ENCODE peak calls at places on chromosomes 16 and 17, in nine cellular contexts. One of them, this sample, is unnamed.

GRCh38 chr17:50882851-50883250 is 16.7 kb upstream of the TOB1 start:
- DNase-seq in CD8-positive, alpha-beta T cell: no peak
- DNase-seq in cardiac muscle cell: peak; percentile 38
- DNase-seq in A673: no peak
- DNase-seq in body of pancreas: no peak
- DNase-seq in A549: peak; percentile 65
- DNase-seq in astrocyte: peak; percentile 62
- DNase-seq in heart left ventricle: no peak
- DNase-seq in pancreas: no peak
- DNase-seq in this sample: peak; percentile 50

GRCh38 chr16:4968879-4969278 is 10.7 kb downstream of the SEC14L5 start:
- DNase-seq in CD8-positive, alpha-beta T cell: no peak
- DNase-seq in cardiac muscle cell: no peak
- DNase-seq in A673: no peak
- DNase-seq in body of pancreas: no peak
- DNase-seq in A549: no peak
- DNase-seq in astrocyte: no peak
- DNase-seq in heart left ventricle: no peak
- DNase-seq in pancreas: no peak
- DNase-seq in this sample: no peak

GRCh38 chr17:15233022-15233805 is 31.9 kb downstream of the PMP22 start:
- DNase-seq in CD8-positive, alpha-beta T cell: no peak
- DNase-seq in cardiac muscle cell: peak; percentile 42
- DNase-seq in A673: no peak
- DNase-seq in body of pancreas: no peak
- DNase-seq in A549: peak; percentile 57
- DNase-seq in astrocyte: peak; percentile 37
- DNase-seq in heart left ventricle: no peak
- DNase-seq in pancreas: no peak
- DNase-seq in this sample: peak; percentile 50

GRCh38 chr17:63275318-63275967 is 170.7 kb downstream of the CYB561 start:
- DNase-seq in CD8-positive, alpha-beta T cell: no peak
- DNase-seq in cardiac muscle cell: peak; percentile 96
- DNase-seq in A673: peak; percentile 73
- DNase-seq in body of pancreas: no peak
- DNase-seq in A549: peak; percentile 92
- DNase-seq in astrocyte: peak; percentile 99
- DNase-seq in heart left ventricle: no peak
- DNase-seq in pancreas: no peak
- DNase-seq in this sample: peak; percentile 99

GRCh38 chr17:77553459-77554066 is 404.9 kb upstream of the TNRC6C start:
- DNase-seq in CD8-positive, alpha-beta T cell: no peak
- DNase-seq in cardiac muscle cell: no peak
- DNase-seq in A673: no peak
- DNase-seq in body of pancreas: no peak
- DNase-seq in A549: no peak
- DNase-seq in astrocyte: no peak
- DNase-seq in heart left ventricle: no peak
- DNase-seq in pancreas: no peak
- DNase-seq in this sample: no peak

GRCh38 chr17:15891348-15891747 is 53.6 kb upstream of the ADORA2B start:
- DNase-seq in CD8-positive, alpha-beta T cell: no peak
- DNase-seq in cardiac muscle cell: no peak
- DNase-seq in A673: no peak
- DNase-seq in body of pancreas: no peak
- DNase-seq in A549: no peak
- DNase-seq in astrocyte: no peak
- DNase-seq in heart left ventricle: no peak
- DNase-seq in pancreas: no peak
- DNase-seq in this sample: no peak

GRCh38 chr17:33908363-33909064 is 346.6 kb upstream of the CCL2 start:
- DNase-seq in CD8-positive, alpha-beta T cell: no peak
- DNase-seq in cardiac muscle cell: no peak
- DNase-seq in A673: no peak
- DNase-seq in body of pancreas: no peak
- DNase-seq in A549: no peak
- DNase-seq in astrocyte: no peak
- DNase-seq in heart left ventricle: no peak
- DNase-seq in pancreas: no peak
- DNase-seq in this sample: no peak

GRCh38 chr16:10876799-10877341 is at the start of gene CIITA:
- DNase-seq in CD8-positive, alpha-beta T cell: peak; percentile 48
- DNase-seq in cardiac muscle cell: peak; percentile 62
- DNase-seq in A673: peak; percentile 33
- DNase-seq in body of pancreas: peak; percentile 71
- DNase-seq in A549: no peak
- DNase-seq in astrocyte: peak; percentile 82
- DNase-seq in heart left ventricle: peak; percentile 77
- DNase-seq in pancreas: peak; percentile 57
- DNase-seq in this sample: peak; percentile 90

GRCh38 chr17:9120471-9120870 is 99.2 kb downstream of the NTN1 start:
- DNase-seq in CD8-positive, alpha-beta T cell: no peak
- DNase-seq in cardiac muscle cell: no peak
- DNase-seq in A673: no peak
- DNase-seq in body of pancreas: no peak
- DNase-seq in A549: peak; percentile 19
- DNase-seq in astrocyte: no peak
- DNase-seq in heart left ventricle: no peak
- DNase-seq in pancreas: no peak
- DNase-seq in this sample: no peak

GRCh38 chr16:13036600-13036999 is 135.2 kb downstream of the SHISA9 start:
- DNase-seq in CD8-positive, alpha-beta T cell: peak; percentile 14
- DNase-seq in cardiac muscle cell: peak; percentile 23
- DNase-seq in A673: peak; percentile 34
- DNase-seq in body of pancreas: peak; percentile 43
- DNase-seq in A549: peak; percentile 30
- DNase-seq in astrocyte: peak; percentile 14
- DNase-seq in heart left ventricle: no peak
- DNase-seq in pancreas: peak; percentile 38
- DNase-seq in this sample: peak; percentile 22

GRCh38 chr17:45667591-45668171 is 116.4 kb upstream of the CRHR1 start:
- DNase-seq in CD8-positive, alpha-beta T cell: no peak
- DNase-seq in cardiac muscle cell: no peak
- DNase-seq in A673: no peak
- DNase-seq in body of pancreas: no peak
- DNase-seq in A549: no peak
- DNase-seq in astrocyte: no peak
- DNase-seq in heart left ventricle: no peak
- DNase-seq in pancreas: no peak
- DNase-seq in this sample: no peak

GRCh38 chr17:82648761-82649474 is 674 bp upstream of the WDR45B start:
- DNase-seq in CD8-positive, alpha-beta T cell: no peak
- DNase-seq in cardiac muscle cell: no peak
- DNase-seq in A673: peak; percentile 54
- DNase-seq in body of pancreas: peak; percentile 52
- DNase-seq in A549: peak; percentile 38
- DNase-seq in astrocyte: no peak
- DNase-seq in heart left ventricle: peak; percentile 67
- DNase-seq in pancreas: peak; percentile 75
- DNase-seq in this sample: no peak

GRCh38 chr16:86334062-86334461 is 176.3 kb upstream of the FOXF1 start:
- DNase-seq in CD8-positive, alpha-beta T cell: no peak
- DNase-seq in cardiac muscle cell: no peak
- DNase-seq in A673: no peak
- DNase-seq in body of pancreas: no peak
- DNase-seq in A549: no peak
- DNase-seq in astrocyte: no peak
- DNase-seq in heart left ventricle: no peak
- DNase-seq in pancreas: no peak
- DNase-seq in this sample: no peak

GRCh38 chr16:53882310-53882709 is 178.4 kb downstream of the FTO start:
- DNase-seq in CD8-positive, alpha-beta T cell: no peak
- DNase-seq in cardiac muscle cell: no peak
- DNase-seq in A673: no peak
- DNase-seq in body of pancreas: no peak
- DNase-seq in A549: peak; percentile 10
- DNase-seq in astrocyte: no peak
- DNase-seq in heart left ventricle: no peak
- DNase-seq in pancreas: no peak
- DNase-seq in this sample: no peak
- TF ChIP-seq CTCF in CD8-positive, alpha-beta T cell: no peak
- TF ChIP-seq CTCF in cardiac muscle cell: no peak
- TF ChIP-seq CTCF in A673: peak; percentile 40
- TF ChIP-seq CTCF in body of pancreas: no peak
- TF ChIP-seq CTCF in A549: no peak
- TF ChIP-seq CTCF in astrocyte: no peak
- TF ChIP-seq CTCF in heart left ventricle: no peak
- TF ChIP-seq CTCF in pancreas: no peak
- TF ChIP-seq CTCF in this sample: no peak

DNA sequence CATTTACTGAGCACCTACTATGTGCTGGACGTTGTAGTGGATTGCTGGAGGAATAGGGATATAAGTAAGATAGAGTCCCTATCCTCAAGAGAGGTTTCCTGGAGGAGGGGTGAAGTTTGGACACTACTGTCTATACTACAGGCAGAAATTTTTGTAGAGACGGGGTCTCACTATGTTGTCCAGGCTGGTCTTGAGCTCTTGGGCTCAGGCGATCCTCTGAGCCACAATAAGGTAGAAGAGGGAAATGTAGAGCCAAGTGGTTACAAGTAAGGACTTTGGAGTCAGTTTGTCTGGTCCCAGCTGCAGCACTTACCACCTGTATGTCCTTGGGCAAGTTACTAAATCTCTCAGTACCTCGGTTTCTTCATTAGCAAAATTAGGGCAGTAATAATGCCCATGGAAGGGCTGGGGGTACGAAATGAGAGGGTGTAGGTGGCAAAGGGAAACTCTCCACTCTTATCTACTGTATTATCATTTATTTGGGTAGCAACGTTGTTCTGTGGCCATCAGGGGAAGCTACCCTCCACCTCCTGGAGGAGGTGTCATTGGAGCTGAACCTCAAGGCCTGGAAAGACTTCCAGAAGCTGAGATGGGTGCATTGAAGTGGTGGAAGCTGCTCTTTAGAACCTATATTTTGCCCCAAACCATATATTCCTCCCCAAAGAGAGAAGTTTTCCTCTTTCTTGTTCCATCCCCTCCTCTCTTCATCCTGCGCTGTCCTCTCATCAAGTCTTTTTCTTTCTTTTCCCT is 34.9 kb upstream of the DHX8 start:
- DNase-seq in CD8-positive, alpha-beta T cell: no peak
- DNase-seq in cardiac muscle cell: no peak
- DNase-seq in A673: no peak
- DNase-seq in body of pancreas: no peak
- DNase-seq in A549: no peak
- DNase-seq in astrocyte: no peak
- DNase-seq in heart left ventricle: no peak
- DNase-seq in pancreas: no peak
- DNase-seq in this sample: no peak
- H3K27ac ChIP-seq in CD8-positive, alpha-beta T cell: no peak overlapping the region
- H3K27ac ChIP-seq in cardiac muscle cell: no peak overlapping the region
- H3K27ac ChIP-seq in A673: no peak overlapping the region
- H3K27ac ChIP-seq in body of pancreas: peak overlapping the region; percentile 43
- H3K27ac ChIP-seq in A549: peak overlapping the region; percentile 70
- H3K27ac ChIP-seq in astrocyte: no peak overlapping the region
- H3K27ac ChIP-seq in heart left ventricle: no peak overlapping the region
- H3K27ac ChIP-seq in pancreas: no peak overlapping the region
- H3K27ac ChIP-seq in this sample: no peak overlapping the region

DNA sequence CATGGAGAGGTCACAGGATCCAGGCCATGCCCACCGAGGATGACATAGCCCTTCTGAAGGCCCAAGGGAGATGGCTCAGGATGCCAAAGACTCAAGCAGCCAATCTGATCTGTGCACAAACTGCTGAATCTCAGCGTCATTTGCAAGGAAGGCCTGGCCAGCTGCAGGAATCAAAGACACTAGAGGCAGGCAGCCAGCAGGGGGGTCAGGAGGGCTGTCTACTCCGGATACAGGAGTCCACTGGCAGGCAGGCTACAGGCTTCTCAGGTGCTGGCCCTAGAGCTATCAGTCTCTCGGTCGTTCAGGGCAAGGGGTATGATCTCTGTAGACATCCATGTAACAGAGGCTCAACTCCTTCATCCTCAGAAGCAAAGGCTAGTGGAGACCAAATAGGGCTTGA is 1735.3 kb downstream of the TP53TG3F start:
- DNase-seq in CD8-positive, alpha-beta T cell: no peak
- DNase-seq in cardiac muscle cell: no peak
- DNase-seq in A673: no peak
- DNase-seq in body of pancreas: no peak
- DNase-seq in A549: no peak
- DNase-seq in astrocyte: no peak
- DNase-seq in heart left ventricle: no peak
- DNase-seq in pancreas: no peak
- DNase-seq in this sample: no peak
- H3K9me3 ChIP-seq in CD8-positive, alpha-beta T cell: no peaks in the 10 kb centered on the region
- H3K9me3 ChIP-seq in cardiac muscle cell: no peaks in the 10 kb centered on the region
- H3K9me3 ChIP-seq in A673: peaks cover 31% of the 10 kb centered on the region
- H3K9me3 ChIP-seq in body of pancreas: no peaks in the 10 kb centered on the region
- H3K9me3 ChIP-seq in A549: no peaks in the 10 kb centered on the region
- H3K9me3 ChIP-seq in astrocyte: peaks cover 10% of the 10 kb centered on the region
- H3K9me3 ChIP-seq in heart left ventricle: no peaks in the 10 kb centered on the region
- H3K9me3 ChIP-seq in pancreas: no peaks in the 10 kb centered on the region
- H3K9me3 ChIP-seq in this sample: no peaks in the 10 kb centered on the region

GRCh38 chr16:81673432-81673831 is 105.7 kb upstream of the PLCG2 start:
- DNase-seq in CD8-positive, alpha-beta T cell: no peak
- DNase-seq in cardiac muscle cell: no peak
- DNase-seq in A673: no peak
- DNase-seq in body of pancreas: no peak
- DNase-seq in A549: no peak
- DNase-seq in astrocyte: no peak
- DNase-seq in heart left ventricle: no peak
- DNase-seq in pancreas: no peak
- DNase-seq in this sample: no peak

GRCh38 chr16:81668243-81669097 is 110.6 kb upstream of the PLCG2 start:
- DNase-seq in CD8-positive, alpha-beta T cell: no peak
- DNase-seq in cardiac muscle cell: no peak
- DNase-seq in A673: no peak
- DNase-seq in body of pancreas: no peak
- DNase-seq in A549: no peak
- DNase-seq in astrocyte: no peak
- DNase-seq in heart left ventricle: no peak
- DNase-seq in pancreas: no peak
- DNase-seq in this sample: no peak

GRCh38 chr16:81675662-81676535 is 103.2 kb upstream of the PLCG2 start:
- DNase-seq in CD8-positive, alpha-beta T cell: no peak
- DNase-seq in cardiac muscle cell: no peak
- DNase-seq in A673: no peak
- DNase-seq in body of pancreas: no peak
- DNase-seq in A549: no peak
- DNase-seq in astrocyte: no peak
- DNase-seq in heart left ventricle: no peak
- DNase-seq in pancreas: no peak
- DNase-seq in this sample: no peak

GRCh38 chr16:81669473-81670350 is 109.4 kb upstream of the PLCG2 start:
- DNase-seq in CD8-positive, alpha-beta T cell: no peak
- DNase-seq in cardiac muscle cell: no peak
- DNase-seq in A673: no peak
- DNase-seq in body of pancreas: no peak
- DNase-seq in A549: no peak
- DNase-seq in astrocyte: no peak
- DNase-seq in heart left ventricle: no peak
- DNase-seq in pancreas: no peak
- DNase-seq in this sample: no peak

GRCh38 chr16:81671738-81672597 is 107.1 kb upstream of the PLCG2 start:
- DNase-seq in CD8-positive, alpha-beta T cell: no peak
- DNase-seq in cardiac muscle cell: no peak
- DNase-seq in A673: no peak
- DNase-seq in body of pancreas: no peak
- DNase-seq in A549: no peak
- DNase-seq in astrocyte: no peak
- DNase-seq in heart left ventricle: no peak
- DNase-seq in pancreas: no peak
- DNase-seq in this sample: no peak
- TF ChIP-seq CTCF in CD8-positive, alpha-beta T cell: no peak
- TF ChIP-seq CTCF in cardiac muscle cell: no peak
- TF ChIP-seq CTCF in A673: no peak
- TF ChIP-seq CTCF in body of pancreas: no peak
- TF ChIP-seq CTCF in A549: no peak
- TF ChIP-seq CTCF in astrocyte: no peak
- TF ChIP-seq CTCF in heart left ventricle: no peak
- TF ChIP-seq CTCF in pancreas: no peak
- TF ChIP-seq CTCF in this sample: no peak

This sample was measured in fibroblast of lung.